ENCODE peak calls at places on chromosome 21, in seven cellular contexts. One of them, this sample, is unnamed.

GRCh38 chr21:26007911-26008579 is 162.5 kb downstream of the APP start:
- DNase-seq in B cell: no peak
- DNase-seq in astrocyte of the cerebellum: no peak
- DNase-seq in dorsolateral prefrontal cortex: no peak
- DNase-seq in tibial artery: no peak
- DNase-seq in HFF-Myc: no peak
- DNase-seq in activated CD8-positive, alpha-beta T cell treated with anti-CD3 and anti-CD28 coated beads for 36 hours: no peak
- DNase-seq in this sample: no peak

GRCh38 chr21:25721987-25722386 is 12.7 kb downstream of the ATP5PF start:
- DNase-seq in activated CD8-positive, alpha-beta T cell treated with anti-CD3 and anti-CD28 coated beads for 36 hours: no peak
- DNase-seq in dorsolateral prefrontal cortex: no peak
- DNase-seq in tibial artery: no peak
- DNase-seq in HFF-Myc: no peak
- DNase-seq in B cell: no peak
- DNase-seq in astrocyte of the cerebellum: no peak
- DNase-seq in this sample: no peak

GRCh38 chr21:45618287-45618686 is 25.2 kb upstream of the PCBP3 start:
- DNase-seq in activated CD8-positive, alpha-beta T cell treated with anti-CD3 and anti-CD28 coated beads for 36 hours: no peak
- DNase-seq in dorsolateral prefrontal cortex: no peak
- DNase-seq in astrocyte of the cerebellum: no peak
- DNase-seq in tibial artery: peak; percentile 46
- DNase-seq in HFF-Myc: no peak
- DNase-seq in B cell: no peak
- DNase-seq in this sample: no peak

GRCh38 chr21:44954281-44954771 is 14.5 kb downstream of the SLX9 start:
- DNase-seq in tibial artery: no peak
- DNase-seq in activated CD8-positive, alpha-beta T cell treated with anti-CD3 and anti-CD28 coated beads for 36 hours: no peak
- DNase-seq in B cell: no peak
- DNase-seq in astrocyte of the cerebellum: no peak
- DNase-seq in dorsolateral prefrontal cortex: no peak
- DNase-seq in HFF-Myc: no peak
- DNase-seq in this sample: no peak

GRCh38 chr21:26469789-26470188 is 103.3 kb downstream of the CYYR1 start:
- DNase-seq in dorsolateral prefrontal cortex: peak; percentile 37
- DNase-seq in astrocyte of the cerebellum: peak; percentile 49
- DNase-seq in activated CD8-positive, alpha-beta T cell treated with anti-CD3 and anti-CD28 coated beads for 36 hours: no peak
- DNase-seq in B cell: no peak
- DNase-seq in HFF-Myc: no peak
- DNase-seq in tibial artery: no peak
- DNase-seq in this sample: no peak

GRCh38 chr21:24302400-24302799 is 1304.9 kb downstream of the MRPL39 start:
- DNase-seq in activated CD8-positive, alpha-beta T cell treated with anti-CD3 and anti-CD28 coated beads for 36 hours: no peak
- DNase-seq in B cell: no peak
- DNase-seq in tibial artery: no peak
- DNase-seq in astrocyte of the cerebellum: no peak
- DNase-seq in dorsolateral prefrontal cortex: no peak
- DNase-seq in HFF-Myc: no peak
- DNase-seq in this sample: no peak

GRCh38 chr21:46581780-46582307 is 23.0 kb downstream of the S100B start:
- DNase-seq in HFF-Myc: no peak
- DNase-seq in tibial artery: no peak
- DNase-seq in activated CD8-positive, alpha-beta T cell treated with anti-CD3 and anti-CD28 coated beads for 36 hours: no peak
- DNase-seq in B cell: no peak
- DNase-seq in dorsolateral prefrontal cortex: no peak
- DNase-seq in astrocyte of the cerebellum: no peak
- DNase-seq in this sample: no peak

GRCh38 chr21:26405735-26406361 is 167.2 kb downstream of the CYYR1 start:
- DNase-seq in activated CD8-positive, alpha-beta T cell treated with anti-CD3 and anti-CD28 coated beads for 36 hours: peak; percentile 10
- DNase-seq in B cell: no peak
- DNase-seq in tibial artery: no peak
- DNase-seq in HFF-Myc: peak; percentile 49
- DNase-seq in dorsolateral prefrontal cortex: no peak
- DNase-seq in astrocyte of the cerebellum: peak; percentile 23
- DNase-seq in this sample: no peak

GRCh38 chr21:17479606-17480005 is 33.2 kb upstream of the CXADR start:
- DNase-seq in astrocyte of the cerebellum: no peak
- DNase-seq in dorsolateral prefrontal cortex: no peak
- DNase-seq in tibial artery: no peak
- DNase-seq in activated CD8-positive, alpha-beta T cell treated with anti-CD3 and anti-CD28 coated beads for 36 hours: no peak
- DNase-seq in B cell: no peak
- DNase-seq in HFF-Myc: no peak
- DNase-seq in this sample: no peak

GRCh38 chr21:29817450-29817849 is 122.3 kb downstream of the GRIK1 start:
- DNase-seq in dorsolateral prefrontal cortex: no peak
- DNase-seq in HFF-Myc: no peak
- DNase-seq in B cell: no peak
- DNase-seq in astrocyte of the cerebellum: no peak
- DNase-seq in activated CD8-positive, alpha-beta T cell treated with anti-CD3 and anti-CD28 coated beads for 36 hours: no peak
- DNase-seq in tibial artery: no peak
- DNase-seq in this sample: no peak

GRCh38 chr21:25342811-25343210 is 264.5 kb downstream of the MRPL39 start:
- DNase-seq in dorsolateral prefrontal cortex: no peak
- DNase-seq in activated CD8-positive, alpha-beta T cell treated with anti-CD3 and anti-CD28 coated beads for 36 hours: no peak
- DNase-seq in tibial artery: no peak
- DNase-seq in astrocyte of the cerebellum: peak; percentile 19
- DNase-seq in B cell: no peak
- DNase-seq in HFF-Myc: no peak
- DNase-seq in this sample: no peak

GRCh38 chr21:26840206-26840605 is 5.0 kb downstream of the ADAMTS1 start:
- DNase-seq in activated CD8-positive, alpha-beta T cell treated with anti-CD3 and anti-CD28 coated beads for 36 hours: peak; percentile 47
- DNase-seq in astrocyte of the cerebellum: no peak
- DNase-seq in dorsolateral prefrontal cortex: no peak
- DNase-seq in HFF-Myc: no peak
- DNase-seq in B cell: no peak
- DNase-seq in tibial artery: no peak
- DNase-seq in this sample: no peak

GRCh38 chr21:43597052-43597451 is 62.2 kb downstream of the HSF2BP start:
- DNase-seq in dorsolateral prefrontal cortex: no peak
- DNase-seq in astrocyte of the cerebellum: peak; percentile 44
- DNase-seq in B cell: no peak
- DNase-seq in tibial artery: no peak
- DNase-seq in activated CD8-positive, alpha-beta T cell treated with anti-CD3 and anti-CD28 coated beads for 36 hours: no peak
- DNase-seq in HFF-Myc: no peak
- DNase-seq in this sample: no peak

GRCh38 chr21:46255758-46256337 is 27.3 kb upstream of the LSS start:
- DNase-seq in astrocyte of the cerebellum: no peak
- DNase-seq in activated CD8-positive, alpha-beta T cell treated with anti-CD3 and anti-CD28 coated beads for 36 hours: no peak
- DNase-seq in tibial artery: no peak
- DNase-seq in dorsolateral prefrontal cortex: no peak
- DNase-seq in B cell: no peak
- DNase-seq in HFF-Myc: no peak
- DNase-seq in this sample: no peak

GRCh38 chr21:28445081-28445830 is 547.4 kb downstream of the LTN1 start:
- DNase-seq in activated CD8-positive, alpha-beta T cell treated with anti-CD3 and anti-CD28 coated beads for 36 hours: no peak
- DNase-seq in B cell: no peak
- DNase-seq in dorsolateral prefrontal cortex: no peak
- DNase-seq in tibial artery: no peak
- DNase-seq in astrocyte of the cerebellum: no peak
- DNase-seq in HFF-Myc: no peak
- DNase-seq in this sample: no peak

GRCh38 chr21:42141643-42142042 is 70.5 kb downstream of the UMODL1 start:
- DNase-seq in dorsolateral prefrontal cortex: no peak
- DNase-seq in tibial artery: no peak
- DNase-seq in HFF-Myc: no peak
- DNase-seq in activated CD8-positive, alpha-beta T cell treated with anti-CD3 and anti-CD28 coated beads for 36 hours: no peak
- DNase-seq in astrocyte of the cerebellum: no peak
- DNase-seq in B cell: no peak
- DNase-seq in this sample: no peak
- TF ChIP-seq CTCF in dorsolateral prefrontal cortex: no peak
- TF ChIP-seq CTCF in tibial artery: no peak
- TF ChIP-seq CTCF in HFF-Myc: no peak
- TF ChIP-seq CTCF in activated CD8-positive, alpha-beta T cell treated with anti-CD3 and anti-CD28 coated beads for 36 hours: no peak
- TF ChIP-seq CTCF in astrocyte of the cerebellum: no peak
- TF ChIP-seq CTCF in B cell: no peak
- TF ChIP-seq CTCF in this sample: no peak

DNA sequence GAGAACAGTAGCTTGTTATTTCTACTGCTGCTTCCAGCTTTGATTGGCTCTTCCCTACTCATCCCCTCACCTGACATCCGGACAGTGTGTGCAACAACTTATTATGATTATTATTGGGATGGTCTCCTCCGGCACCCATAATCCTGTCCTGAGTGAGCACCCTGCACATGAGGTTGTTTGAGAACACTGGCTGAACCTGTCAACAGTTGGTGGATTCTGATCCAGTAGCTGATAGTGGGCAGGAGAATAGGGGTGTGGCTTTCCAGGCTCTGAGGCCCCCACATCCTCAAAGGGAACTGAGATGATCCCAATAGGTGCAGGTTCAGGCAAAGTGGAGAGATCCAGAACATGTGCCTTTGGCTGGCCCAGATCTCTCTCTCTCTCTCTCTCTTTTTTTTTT is 60.5 kb downstream of the RUNX1 start:
- DNase-seq in B cell: no peak
- DNase-seq in dorsolateral prefrontal cortex: no peak
- DNase-seq in activated CD8-positive, alpha-beta T cell treated with anti-CD3 and anti-CD28 coated beads for 36 hours: no peak
- DNase-seq in HFF-Myc: no peak
- DNase-seq in tibial artery: no peak
- DNase-seq in astrocyte of the cerebellum: no peak
- DNase-seq in this sample: no peak
- TF ChIP-seq CTCF in B cell: no peak
- TF ChIP-seq CTCF in dorsolateral prefrontal cortex: no peak
- TF ChIP-seq CTCF in activated CD8-positive, alpha-beta T cell treated with anti-CD3 and anti-CD28 coated beads for 36 hours: no peak
- TF ChIP-seq CTCF in HFF-Myc: no peak
- TF ChIP-seq CTCF in tibial artery: no peak
- TF ChIP-seq CTCF in astrocyte of the cerebellum: no peak
- TF ChIP-seq CTCF in this sample: no peak

GRCh38 chr21:32414579-32415358 is 2.3 kb downstream of the EVA1C start:
- DNase-seq in dorsolateral prefrontal cortex: peak; percentile 56
- DNase-seq in tibial artery: no peak
- DNase-seq in astrocyte of the cerebellum: no peak
- DNase-seq in B cell: no peak
- DNase-seq in activated CD8-positive, alpha-beta T cell treated with anti-CD3 and anti-CD28 coated beads for 36 hours: no peak
- DNase-seq in HFF-Myc: no peak
- DNase-seq in this sample: no peak
- TF ChIP-seq CTCF in dorsolateral prefrontal cortex: peak; percentile 65
- TF ChIP-seq CTCF in tibial artery: peak; percentile 22
- TF ChIP-seq CTCF in astrocyte of the cerebellum: peak; percentile 59
- TF ChIP-seq CTCF in B cell: no peak
- TF ChIP-seq CTCF in activated CD8-positive, alpha-beta T cell treated with anti-CD3 and anti-CD28 coated beads for 36 hours: no peak
- TF ChIP-seq CTCF in HFF-Myc: peak; percentile 46
- TF ChIP-seq CTCF in this sample: no peak

DNA sequence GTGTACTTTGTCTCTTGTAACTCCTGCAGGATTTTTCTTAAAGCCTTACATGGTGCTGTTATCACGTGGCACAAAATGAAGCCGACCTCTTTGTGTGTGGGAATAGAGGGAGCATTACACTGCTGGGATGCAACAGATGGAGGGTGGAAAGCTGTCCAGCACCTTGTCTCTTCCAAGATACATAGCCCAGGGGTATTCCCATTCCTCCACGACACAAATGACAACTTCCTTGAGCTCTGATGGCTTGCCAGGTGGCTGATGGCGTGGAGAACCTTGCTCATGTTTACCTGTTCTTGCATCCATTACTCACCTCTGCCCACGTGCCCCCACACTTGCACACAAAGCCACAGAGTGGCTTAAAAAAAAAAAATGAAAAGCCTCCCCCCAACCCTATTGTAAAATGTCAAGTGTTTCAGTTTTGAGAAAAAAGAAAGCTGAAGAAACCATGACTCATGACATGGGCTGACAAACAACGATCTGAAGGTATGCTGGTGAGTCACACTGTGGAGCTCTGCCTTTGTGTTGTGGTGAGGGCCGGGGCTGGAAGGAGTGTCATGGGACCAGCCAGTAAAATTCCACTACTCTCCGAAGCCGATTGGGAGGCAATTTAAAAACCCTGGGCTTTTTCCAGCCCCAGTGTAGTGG is 32.0 kb upstream of the ATP5PO start:
- DNase-seq in astrocyte of the cerebellum: peak; percentile 98
- DNase-seq in HFF-Myc: peak; percentile 96
- DNase-seq in B cell: no peak
- DNase-seq in tibial artery: peak; percentile 89
- DNase-seq in dorsolateral prefrontal cortex: peak; percentile 84
- DNase-seq in activated CD8-positive, alpha-beta T cell treated with anti-CD3 and anti-CD28 coated beads for 36 hours: peak; percentile 94
- DNase-seq in this sample: peak; percentile 74
- TF ChIP-seq CTCF in astrocyte of the cerebellum: no peak
- TF ChIP-seq CTCF in HFF-Myc: no peak
- TF ChIP-seq CTCF in B cell: no peak
- TF ChIP-seq CTCF in tibial artery: no peak
- TF ChIP-seq CTCF in dorsolateral prefrontal cortex: no peak
- TF ChIP-seq CTCF in activated CD8-positive, alpha-beta T cell treated with anti-CD3 and anti-CD28 coated beads for 36 hours: no peak
- TF ChIP-seq CTCF in this sample: no peak

DNA sequence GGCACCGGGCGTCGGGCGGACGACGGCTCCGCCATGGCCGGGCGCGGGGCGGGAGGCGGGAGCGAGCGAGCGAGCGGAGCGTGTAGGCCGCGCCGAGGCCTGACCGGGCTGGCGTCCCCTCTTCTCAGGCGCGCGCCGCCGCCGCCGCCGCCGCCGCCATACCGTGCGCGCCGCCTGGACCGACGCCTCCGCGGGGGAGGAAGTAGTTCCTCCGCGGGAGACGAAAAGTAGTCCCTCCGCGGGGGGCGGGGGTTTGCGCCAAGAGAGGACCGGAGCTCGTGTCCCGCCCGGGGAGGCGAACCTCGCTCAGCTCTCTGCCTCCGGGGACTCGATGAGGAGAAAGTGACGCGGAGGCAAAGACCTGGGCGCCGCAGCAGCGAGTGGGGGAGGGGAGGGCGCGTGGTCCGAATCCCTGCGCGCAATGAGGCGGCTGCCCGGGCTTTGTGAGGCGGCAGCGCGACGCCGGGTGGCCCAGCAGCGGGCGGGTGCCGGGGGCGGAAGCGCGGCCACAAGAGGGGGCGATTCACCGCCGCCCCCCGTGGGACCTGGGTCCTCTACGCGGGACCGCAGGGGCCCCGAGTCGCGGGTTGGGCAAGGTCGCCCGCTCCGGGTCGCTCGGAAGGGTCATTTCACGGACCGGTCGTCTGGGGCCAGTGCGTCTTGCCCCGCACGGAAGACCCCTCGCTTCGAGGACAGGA is at the start of gene BRWD1:
- DNase-seq in astrocyte of the cerebellum: peak; percentile 32
- DNase-seq in B cell: peak; percentile 95
- DNase-seq in dorsolateral prefrontal cortex: peak; percentile 64
- DNase-seq in tibial artery: peak; percentile 88
- DNase-seq in activated CD8-positive, alpha-beta T cell treated with anti-CD3 and anti-CD28 coated beads for 36 hours: peak; percentile 81
- DNase-seq in HFF-Myc: no peak
- DNase-seq in this sample: peak; percentile 86
- TF ChIP-seq CTCF in astrocyte of the cerebellum: peak; percentile 12
- TF ChIP-seq CTCF in B cell: peak; percentile 55
- TF ChIP-seq CTCF in dorsolateral prefrontal cortex: peak; percentile 46
- TF ChIP-seq CTCF in tibial artery: peak; percentile 25
- TF ChIP-seq CTCF in activated CD8-positive, alpha-beta T cell treated with anti-CD3 and anti-CD28 coated beads for 36 hours: no peak
- TF ChIP-seq CTCF in HFF-Myc: peak; percentile 9
- TF ChIP-seq CTCF in this sample: peak; percentile 48

GRCh38 chr21:20004353-20004752 is 993.9 kb upstream of the NCAM2 start:
- DNase-seq in astrocyte of the cerebellum: no peak
- DNase-seq in activated CD8-positive, alpha-beta T cell treated with anti-CD3 and anti-CD28 coated beads for 36 hours: no peak
- DNase-seq in HFF-Myc: no peak
- DNase-seq in tibial artery: no peak
- DNase-seq in dorsolateral prefrontal cortex: no peak
- DNase-seq in B cell: no peak
- DNase-seq in this sample: no peak
- TF ChIP-seq CTCF in astrocyte of the cerebellum: no peak
- TF ChIP-seq CTCF in activated CD8-positive, alpha-beta T cell treated with anti-CD3 and anti-CD28 coated beads for 36 hours: no peak
- TF ChIP-seq CTCF in HFF-Myc: no peak
- TF ChIP-seq CTCF in tibial artery: no peak
- TF ChIP-seq CTCF in dorsolateral prefrontal cortex: no peak
- TF ChIP-seq CTCF in B cell: no peak
- TF ChIP-seq CTCF in this sample: no peak